ENCODE peak calls at places on chromosomes 1 and 21, in eight cellular contexts. A, W, I, D, G, O, P and Q are unnamed samples.
A peak's percentile ranks its signal among the peaks of the same experiment; 100 is the strongest.

GRCh38 chr1:153742411-153743142 is 14.7 kb downstream of the INTS3 start:
- DNase-seq in O (peak; percentile 56), W (peak; percentile 8), I (no peak), A (no peak), D (no peak), G (no peak), P (peak; percentile 89), Q (no peak)

GRCh38 chr1:179807691-179808485 is 64.8 kb downstream of the FAM163A start:
- DNase-seq in A (peak; percentile 3), W (peak; percentile 70), P (peak; percentile 95), G (peak; percentile 8), I (no peak), D (no peak), O (peak; percentile 96), Q (no peak)

GRCh38 chr1:34899906-34900305 is 29.5 kb downstream of the DLGAP3 start:
- DNase-seq in G (no peak), I (no peak), D (no peak), A (no peak), W (no peak), O (no peak), P (no peak), Q (no peak)

GRCh38 chr1:1955651-1956094 is 36.6 kb upstream of the TMEM52 start:
- DNase-seq in P (no peak), A (no peak), O (no peak), W (no peak), D (no peak), I (no peak), G (no peak), Q (no peak)

GRCh38 chr1:202662081-202662480 is 48.2 kb downstream of the SYT2 start:
- DNase-seq in O (no peak), A (no peak), I (no peak), G (no peak), D (no peak), W (no peak), P (no peak), Q (no peak)

GRCh38 chr1:26112407-26112775 is 767 bp downstream of the PDIK1L start:
- DNase-seq in I (no peak), W (no peak), O (no peak), G (no peak), D (no peak), P (no peak), A (no peak), Q (peak; percentile 63)

GRCh38 chr1:10513199-10513598 is 38.4 kb downstream of the PEX14 start:
- DNase-seq in D (no peak), O (no peak), P (no peak), A (no peak), G (no peak), W (no peak), I (no peak), Q (no peak)

GRCh38 chr21:38303300-38303699 is 46.5 kb downstream of the KCNJ15 start:
- DNase-seq in O (peak; percentile 88), W (peak; percentile 93), I (no peak), G (peak; percentile 90), P (peak; percentile 84), A (peak; percentile 90), D (no peak), Q (no peak)

GRCh38 chr1:30023300-30024022 is 699.9 kb downstream of the MATN1 start:
- DNase-seq in O (no peak), P (no peak), I (no peak), D (no peak), A (no peak), W (no peak), G (no peak), Q (no peak)

GRCh38 chr21:45404726-45405270 is at the start of gene COL18A1:
- DNase-seq in D (no peak), I (peak; percentile 84), P (no peak), G (peak; percentile 37), A (peak; percentile 43), O (peak; percentile 42), W (peak; percentile 56), Q (no peak)

GRCh38 chr1:32904797-32905196 is 3.6 kb upstream of the TMEM54 start:
- DNase-seq in W (no peak), A (no peak), P (no peak), G (no peak), O (no peak), D (no peak), I (no peak), Q (no peak)

GRCh38 chr1:36918604-36919003 is 115.7 kb downstream of the GRIK3 start:
- DNase-seq in P (no peak), A (no peak), I (peak; percentile 4), G (no peak), O (no peak), D (no peak), W (no peak), Q (no peak)

GRCh38 chr1:115302390-115302961 is 35.6 kb downstream of the NGF start:
- DNase-seq in I (no peak), D (no peak), O (peak; percentile 91), G (peak; percentile 68), A (peak; percentile 33), P (peak; percentile 93), W (peak; percentile 81), Q (no peak)

DNA sequence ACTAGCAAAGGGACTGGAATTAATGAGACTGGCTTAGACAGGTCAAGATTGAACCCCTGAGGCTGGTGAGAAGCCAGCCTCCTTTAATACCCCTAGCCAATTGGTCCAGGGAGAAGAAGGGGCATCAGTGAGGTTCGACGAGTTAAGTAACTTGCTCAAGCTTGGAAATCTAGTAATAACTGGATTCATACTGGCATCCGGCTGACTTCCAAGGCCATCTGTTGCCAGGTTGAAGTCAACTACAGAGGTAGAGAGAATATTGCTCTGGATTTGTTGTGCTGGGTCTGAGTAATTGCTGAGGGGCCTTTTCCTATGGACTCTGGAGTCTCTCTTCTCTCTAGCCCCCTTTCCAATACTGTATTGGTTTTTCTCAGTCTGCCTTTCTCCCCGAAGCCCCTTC is 42.6 kb upstream of the IL19 start:
- DNase-seq in D (no peak), G (no peak), I (no peak), W (no peak), P (no peak), A (no peak), O (no peak), Q (no peak)
- H4K20me1 ChIP-seq in D (peaks cover 8% of the 10 kb centered on the region), G (peaks cover 7% of the 10 kb centered on the region), I (no peaks in the 10 kb centered on the region), W (peaks cover 7% of the 10 kb centered on the region), P (peaks cover 98% of the 10 kb centered on the region), A (peaks cover 20% of the 10 kb centered on the region), O (peaks cover 67% of the 10 kb centered on the region), Q (peaks cover 4% of the 10 kb centered on the region)

GRCh38 chr1:75618382-75618781 is 7.5 kb upstream of the SLC44A5 start:
- DNase-seq in I (no peak), O (no peak), P (no peak), G (no peak), A (peak; percentile 89), D (no peak), W (no peak), Q (no peak)

GRCh38 chr1:75611014-75611413 is at the start of gene SLC44A5:
- DNase-seq in D (no peak), O (no peak), W (no peak), G (no peak), A (no peak), I (no peak), P (no peak), Q (no peak)

GRCh38 chr1:75615664-75616435 is 4.9 kb upstream of the SLC44A5 start:
- DNase-seq in G (peak; percentile 9), D (peak; percentile 55), I (peak; percentile 42), A (peak; percentile 16), O (peak; percentile 21), W (peak; percentile 24), P (peak; percentile 34), Q (no peak)

GRCh38 chr1:75616436-75617433 is 5.8 kb upstream of the SLC44A5 start:
- DNase-seq in A (no peak), P (peak; percentile 38), W (peak; percentile 27), G (no peak), O (peak; percentile 27), D (no peak), I (peak; percentile 65), Q (no peak)

GRCh38 chr1:75614455-75615379 is 3.8 kb upstream of the SLC44A5 start:
- DNase-seq in W (peak; percentile 14), G (peak; percentile 12), I (peak; percentile 84), P (peak; percentile 34), O (peak; percentile 4), A (peak; percentile 11), D (peak; percentile 79), Q (no peak)
- TF ChIP-seq CTCF in W (peak; percentile 27), G (peak; percentile 43), I (peak; percentile 74), P (peak; percentile 34), O (peak; percentile 21), A (peak; percentile 32), D (peak; percentile 65), Q (no peak)

GRCh38 chr21:31713973-31714740 is 17.8 kb downstream of the SCAF4 start:
- DNase-seq in G (no peak), W (no peak), D (no peak), O (peak; percentile 45), A (peak; percentile 27), I (no peak), P (peak; percentile 33), Q (no peak)
- H4K20me1 ChIP-seq in G (peaks cover 2% of the 10 kb centered on the region), W (no peaks in the 10 kb centered on the region), D (peaks cover 89% of the 10 kb centered on the region), O (peaks cover 66% of the 10 kb centered on the region), A (peaks cover 76% of the 10 kb centered on the region), I (no peaks in the 10 kb centered on the region), P (peaks cover 85% of the 10 kb centered on the region), Q (peaks cover 61% of the 10 kb centered on the region)

GRCh38 chr1:118225471-118225870 is 40.4 kb upstream of the SPAG17 start:
- DNase-seq in G (no peak), D (no peak), W (no peak), A (no peak), I (no peak), P (no peak), O (no peak), Q (no peak)

GRCh38 chr1:118219438-118219837 is 34.4 kb upstream of the SPAG17 start:
- DNase-seq in A (no peak), G (no peak), P (no peak), O (no peak), D (no peak), W (no peak), I (no peak), Q (no peak)

GRCh38 chr1:118223426-118223825 is 38.4 kb upstream of the SPAG17 start:
- DNase-seq in G (no peak), I (peak; percentile 69), O (no peak), D (peak; percentile 10), P (no peak), A (peak; percentile 53), W (no peak), Q (peak; percentile 7)
- TF ChIP-seq CTCF in G (peak; percentile 20), I (peak; percentile 83), O (no peak), D (peak; percentile 15), P (no peak), A (peak; percentile 64), W (peak; percentile 32), Q (peak; percentile 56)

DNA sequence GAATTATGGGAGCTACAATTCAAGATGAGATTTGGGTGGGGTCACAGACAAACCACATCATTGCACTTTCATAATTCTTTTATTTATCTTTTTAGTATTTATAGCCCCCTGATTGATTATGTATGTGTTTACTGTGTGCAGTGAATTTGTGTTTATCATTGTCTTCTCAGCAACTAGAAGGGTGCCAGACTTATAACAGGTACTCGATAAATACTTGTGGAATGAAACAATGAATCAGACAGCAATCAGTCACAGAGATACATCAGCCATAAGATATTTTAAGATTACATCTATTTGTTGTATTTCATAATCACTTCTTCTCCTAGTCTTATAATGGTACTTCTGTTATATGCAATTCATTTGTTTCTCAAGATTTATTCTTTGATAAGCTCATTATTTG is 273.2 kb downstream of the PTPRC start:
- DNase-seq in G (peak; percentile 39), W (no peak), A (no peak), P (no peak), D (no peak), I (no peak), O (no peak), Q (no peak)
- H4K20me1 ChIP-seq in G (no peaks in the 10 kb centered on the region), W (no peaks in the 10 kb centered on the region), A (no peaks in the 10 kb centered on the region), P (peaks cover 91% of the 10 kb centered on the region), D (no peaks in the 10 kb centered on the region), I (no peaks in the 10 kb centered on the region), O (peaks cover 21% of the 10 kb centered on the region), Q (no peaks in the 10 kb centered on the region)